ENCODE peak calls at places on chromosomes 11 and 22, in seven cellular contexts. H, S, D, T, B, I and F are unnamed samples.

GRCh38 chr11:36500315-36500721 is 9.8 kb downstream of the TRAF6 start:
- DNase-seq in H (peak), S (peak), D (no peak), T (peak), B (peak), I (no peak), F (no peak)

GRCh38 chr22:48821346-48822186 is 1006.1 kb downstream of the BRD1 start:
- DNase-seq in H (no peak), S (no peak), D (no peak), T (no peak), B (no peak), I (no peak), F (no peak)

GRCh38 chr11:126990716-126991480 is 9.7 kb downstream of the KIRREL3 start:
- DNase-seq in H (no peak), S (no peak), D (no peak), T (no peak), B (peak), I (peak), F (no peak)

GRCh38 chr11:6734616-6735015 is 37.2 kb downstream of the OR2AG2 start:
- DNase-seq in H (no peak), S (no peak), D (no peak), T (no peak), B (no peak), I (no peak), F (no peak)

GRCh38 chr22:36510966-36511881 is 4.4 kb upstream of the FOXRED2 start:
- DNase-seq in H (peak), S (no peak), D (peak), T (peak), B (peak), I (peak), F (peak)

GRCh38 chr22:35434061-35434750 is 34.3 kb downstream of the MCM5 start:
- DNase-seq in H (peak), S (no peak), D (no peak), T (no peak), B (no peak), I (peak), F (no peak)

GRCh38 chr22:37243402-37244113 is 511 bp downstream of the RAC2 start:
- DNase-seq in H (no peak), S (no peak), D (no peak), T (no peak), B (no peak), I (no peak), F (no peak)

GRCh38 chr11:85062626-85063025 is 564.5 kb downstream of the DLG2 start:
- DNase-seq in H (no peak), S (no peak), D (no peak), T (no peak), B (no peak), I (no peak), F (no peak)

GRCh38 chr11:124839051-124839971 is 25.9 kb upstream of the ROBO3 start:
- DNase-seq in H (peak), S (no peak), D (peak), T (no peak), B (no peak), I (no peak), F (peak)

GRCh38 chr11:108388576-108388975 is 78.8 kb downstream of the C11orf65 start:
- DNase-seq in H (no peak), S (no peak), D (no peak), T (no peak), B (no peak), I (no peak), F (no peak)

GRCh38 chr11:45929486-45930030 is 7.1 kb downstream of the LARGE2 start:
- DNase-seq in H (no peak), S (no peak), D (no peak), T (no peak), B (no peak), I (no peak), F (no peak)

GRCh38 chr11:60951611-60951908 is 416 bp downstream of the SLC15A3 start:
- DNase-seq in H (peak), S (no peak), D (no peak), T (no peak), B (no peak), I (no peak), F (peak)

GRCh38 chr22:36221799-36222751 is 17.3 kb downstream of the APOL2 start:
- DNase-seq in H (peak), S (peak), D (peak), T (peak), B (no peak), I (peak), F (peak)

GRCh38 chr11:126175261-126175885 is 36.1 kb downstream of the RPUSD4 start:
- DNase-seq in H (no peak), S (no peak), D (no peak), T (no peak), B (no peak), I (no peak), F (no peak)

GRCh38 chr11:35160902-35161585 is 22.1 kb downstream of the CD44 start:
- DNase-seq in H (no peak), S (no peak), D (no peak), T (no peak), B (no peak), I (no peak), F (no peak)

GRCh38 chr11:117697319-117697718 is 99.7 kb downstream of the DSCAML1 start:
- DNase-seq in H (no peak), S (no peak), D (no peak), T (no peak), B (no peak), I (no peak), F (no peak)

GRCh38 chr22:20021196-20022181 is 579 bp downstream of the TANGO2 start:
- DNase-seq in H (no peak), S (no peak), D (peak), T (peak), B (peak), I (peak), F (no peak)

GRCh38 chr11:16252373-16252772 is 104.0 kb downstream of the SOX6 start:
- DNase-seq in H (peak), S (no peak), D (no peak), T (peak), B (peak), I (no peak), F (peak)

DNA sequence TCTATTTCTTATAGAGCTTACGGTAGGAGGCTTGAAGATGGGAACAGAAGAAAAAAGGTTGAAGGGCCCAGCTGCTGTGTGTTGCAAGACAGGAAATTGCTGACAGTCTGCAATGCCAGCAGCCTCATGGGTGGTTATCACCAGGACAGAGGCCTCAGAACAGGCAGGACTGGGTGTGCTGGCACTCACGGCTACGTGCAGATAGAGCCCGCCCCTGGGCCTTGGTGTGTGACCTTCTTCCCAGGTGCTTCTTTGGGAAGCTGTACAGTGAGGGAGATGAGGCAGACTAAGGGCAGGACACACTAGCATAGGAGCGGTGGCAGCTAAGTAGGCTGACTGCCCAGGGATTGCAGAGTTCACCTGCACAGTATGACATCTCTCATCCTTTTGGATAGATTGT is 12.6 kb downstream of the PRAME start:
- DNase-seq in H (no peak), S (no peak), D (no peak), T (no peak), B (peak), I (peak), F (no peak)
- H2BK120ac ChIP-seq in H (no peak), S (no peak), D (no peak), T (no peak), B (no peak), I (no peak), F (no peak)

DNA sequence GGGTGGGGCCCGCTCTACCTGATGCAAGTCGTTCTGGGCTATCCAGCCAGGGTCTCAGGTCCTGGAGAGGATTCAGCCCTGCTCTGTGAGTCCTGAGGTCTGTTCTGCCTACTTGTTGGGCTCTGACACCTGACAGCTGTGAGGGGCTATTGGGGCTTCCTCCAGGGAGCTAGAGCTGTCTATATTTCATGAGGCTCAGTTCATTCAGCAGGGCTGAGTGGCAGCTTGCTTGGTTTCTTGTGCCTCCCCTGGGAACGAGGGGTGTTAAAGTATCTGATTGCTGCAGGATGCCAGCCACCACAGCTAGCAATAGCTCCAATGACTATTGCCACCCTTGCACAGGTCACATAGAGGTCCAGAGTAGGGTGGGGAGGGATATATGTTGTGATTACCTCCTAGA is 26.7 kb downstream of the INSC start:
- DNase-seq in H (no peak), S (no peak), D (no peak), T (no peak), B (no peak), I (no peak), F (no peak)
- H2BK120ac ChIP-seq in H (no peak), S (no peak), D (no peak), T (no peak), B (no peak), I (no peak), F (no peak)

DNA sequence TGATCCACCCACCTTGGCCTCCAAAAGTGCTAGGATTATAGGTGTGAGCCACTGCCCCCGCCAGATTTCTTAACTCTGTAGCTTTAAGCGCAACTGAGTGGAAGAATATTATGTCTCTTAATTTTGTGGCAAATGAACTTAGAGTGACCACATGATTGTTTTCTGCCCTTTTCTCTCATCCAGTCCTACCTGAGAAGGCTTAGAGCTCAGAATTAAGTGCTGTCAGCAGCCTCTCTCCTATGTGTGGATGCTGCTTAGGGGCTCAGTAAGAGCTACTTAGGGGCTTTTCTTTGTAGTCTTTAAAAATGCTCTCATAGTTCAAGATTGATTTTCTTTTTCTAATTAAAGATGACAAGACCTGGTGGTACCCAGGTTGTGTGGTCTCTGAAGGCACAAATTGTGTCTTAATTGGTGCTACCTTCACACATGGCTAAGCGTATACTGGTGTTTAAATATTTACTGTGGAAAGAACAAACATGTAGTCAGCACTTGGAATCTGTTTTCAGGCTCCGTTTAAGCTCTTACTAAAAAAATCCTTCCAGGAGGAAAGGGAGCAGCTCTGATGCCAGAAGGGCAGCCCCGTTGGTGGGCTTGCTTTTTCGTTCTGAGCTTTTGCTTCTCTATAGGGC is 59.3 kb downstream of the DEPDC5 start:
- DNase-seq in H (no peak), S (no peak), D (no peak), T (no peak), B (no peak), I (no peak), F (no peak)
- H2BK120ac ChIP-seq in H (no peak), S (no peak), D (no peak), T (no peak), B (no peak), I (no peak), F (no peak)

GRCh38 chr11:100232006-100232405 is 455.1 kb upstream of the ARHGAP42 start:
- DNase-seq in H (no peak), S (no peak), D (no peak), T (no peak), B (no peak), I (no peak), F (no peak)
- H2BK120ac ChIP-seq in H (no peak), S (no peak), D (no peak), T (no peak), B (no peak), I (no peak), F (no peak)

GRCh38 chr11:77302752-77303151 is 1.3 kb upstream of the GDPD4 start:
- DNase-seq in H (no peak), S (no peak), D (no peak), T (no peak), B (no peak), I (no peak), F (no peak)
- H2BK120ac ChIP-seq in H (no peak), S (no peak), D (no peak), T (no peak), B (no peak), I (no peak), F (no peak)

DNA sequence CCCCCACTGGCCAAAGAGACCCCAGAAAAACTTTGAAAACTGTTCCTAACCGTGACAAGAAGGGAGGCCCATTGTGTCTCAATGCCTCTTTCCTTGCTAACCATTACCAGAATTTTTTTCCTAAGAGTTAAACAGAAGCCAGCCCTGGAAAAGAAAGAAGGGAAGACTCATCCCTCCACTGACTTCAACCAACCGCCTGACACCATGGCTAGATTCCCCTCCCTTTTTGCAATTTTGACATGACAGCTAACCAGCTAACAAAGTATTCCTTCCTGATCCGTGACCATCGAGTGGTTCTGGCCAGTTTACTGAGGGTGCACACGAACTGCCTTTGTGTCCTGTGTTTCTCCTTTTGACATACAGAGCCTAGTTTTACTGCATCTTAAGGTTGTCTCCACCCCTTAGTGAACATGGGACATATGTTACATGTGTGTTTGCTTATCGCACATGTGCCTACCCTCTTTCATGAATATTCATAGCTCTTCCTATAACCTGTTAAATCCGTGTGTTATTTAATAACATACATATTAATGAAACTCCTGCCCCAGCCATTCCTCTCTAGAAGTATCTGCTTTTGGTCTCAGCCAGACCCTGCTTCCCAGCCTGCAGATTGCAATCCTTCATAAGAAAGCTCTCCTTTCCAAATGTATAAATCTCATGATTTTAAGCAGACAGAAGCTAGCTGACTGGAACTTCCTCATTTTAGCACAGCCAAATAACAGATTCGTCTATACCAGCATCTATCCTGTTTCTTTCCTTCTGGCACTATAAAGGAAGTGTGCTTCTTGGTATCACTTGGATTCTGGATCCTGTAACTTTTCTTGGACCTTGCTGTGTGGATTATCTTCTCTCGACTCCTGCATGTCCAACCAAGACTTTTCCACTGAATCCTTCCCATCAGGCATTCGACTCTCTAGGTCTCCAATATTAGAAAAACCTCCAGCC is 37.8 kb downstream of the RASSF10 start:
- DNase-seq in H (no peak), S (no peak), D (no peak), T (no peak), B (no peak), I (no peak), F (no peak)
- H2BK120ac ChIP-seq in H (no peak), S (no peak), D (no peak), T (no peak), B (no peak), I (no peak), F (no peak)

GRCh38 chr11:44399968-44400367 is 90.0 kb upstream of the ALX4 start:
- DNase-seq in H (no peak), S (no peak), D (no peak), T (no peak), B (no peak), I (no peak), F (no peak)

GRCh38 chr11:44402466-44403075 is 92.6 kb upstream of the ALX4 start:
- DNase-seq in H (no peak), S (no peak), D (no peak), T (no peak), B (no peak), I (no peak), F (no peak)

GRCh38 chr11:44403176-44403575 is 93.2 kb upstream of the ALX4 start:
- DNase-seq in H (no peak), S (no peak), D (no peak), T (no peak), B (no peak), I (no peak), F (no peak)

GRCh38 chr11:44398266-44399045 is 88.5 kb upstream of the ALX4 start:
- DNase-seq in H (no peak), S (no peak), D (no peak), T (no peak), B (no peak), I (no peak), F (no peak)

GRCh38 chr11:44400431-44400830 is 90.5 kb upstream of the ALX4 start:
- DNase-seq in H (peak), S (no peak), D (no peak), T (no peak), B (no peak), I (no peak), F (no peak)
- H2BK120ac ChIP-seq in H (no peak), S (no peak), D (no peak), T (no peak), B (no peak), I (no peak), F (no peak)

GRCh38 chr22:44625421-44625760 is 76.6 kb upstream of the PRR5 start:
- DNase-seq in H (no peak), S (no peak), D (no peak), T (no peak), B (no peak), I (no peak), F (no peak)

GRCh38 chr22:44628273-44628672 is 73.7 kb upstream of the PRR5 start:
- DNase-seq in H (no peak), S (no peak), D (no peak), T (no peak), B (no peak), I (no peak), F (no peak)

GRCh38 chr22:44624689-44625420 is 77.1 kb upstream of the PRR5 start:
- DNase-seq in H (no peak), S (no peak), D (no peak), T (no peak), B (no peak), I (no peak), F (no peak)

GRCh38 chr22:44627521-44628139 is 74.4 kb upstream of the PRR5 start:
- DNase-seq in H (no peak), S (no peak), D (no peak), T (no peak), B (no peak), I (no peak), F (no peak)

GRCh38 chr22:44625981-44626687 is 75.9 kb upstream of the PRR5 start:
- DNase-seq in H (peak), S (peak), D (peak), T (peak), B (peak), I (peak), F (peak)
- H2BK120ac ChIP-seq in H (no peak), S (no peak), D (no peak), T (no peak), B (no peak), I (no peak), F (no peak)

DNA sequence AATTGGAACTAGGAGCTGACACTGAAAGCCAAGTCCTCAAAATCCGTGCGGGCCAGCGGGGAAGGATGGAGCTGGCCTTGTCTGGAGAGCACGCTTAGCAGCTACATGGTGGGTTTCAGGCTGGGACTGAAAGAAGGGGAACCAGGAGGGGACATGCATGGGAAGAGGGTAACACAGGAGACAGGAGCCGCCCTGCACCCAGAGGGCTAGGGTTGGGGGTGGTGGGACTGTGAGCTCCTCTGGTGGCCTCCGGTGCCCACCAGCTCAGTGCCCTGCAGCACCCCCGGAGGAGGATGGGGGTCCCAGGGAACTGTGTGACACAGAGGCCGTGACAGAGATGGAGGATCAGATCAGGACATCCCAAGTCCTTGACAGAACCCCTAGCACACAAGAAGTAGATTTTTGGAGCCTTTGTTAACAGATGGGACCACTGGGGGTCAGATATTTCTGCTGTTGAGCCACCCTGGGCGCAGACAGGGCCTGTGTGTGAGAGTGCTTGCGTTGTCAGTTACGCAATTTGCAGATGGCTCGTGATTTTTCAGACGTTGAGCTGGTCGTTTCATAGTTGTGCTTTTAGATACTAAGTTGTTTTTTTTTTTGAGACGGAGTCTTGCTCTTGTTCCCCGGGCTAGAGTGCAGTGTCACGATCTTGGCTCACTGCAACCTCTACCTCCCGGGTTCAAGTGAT is 21.3 kb upstream of the GRAMD4 start:
- DNase-seq in H (no peak), S (no peak), D (no peak), T (peak), B (peak), I (peak), F (no peak)
- H2BK120ac ChIP-seq in H (no peak), S (no peak), D (no peak), T (no peak), B (no peak), I (no peak), F (no peak)

DNA sequence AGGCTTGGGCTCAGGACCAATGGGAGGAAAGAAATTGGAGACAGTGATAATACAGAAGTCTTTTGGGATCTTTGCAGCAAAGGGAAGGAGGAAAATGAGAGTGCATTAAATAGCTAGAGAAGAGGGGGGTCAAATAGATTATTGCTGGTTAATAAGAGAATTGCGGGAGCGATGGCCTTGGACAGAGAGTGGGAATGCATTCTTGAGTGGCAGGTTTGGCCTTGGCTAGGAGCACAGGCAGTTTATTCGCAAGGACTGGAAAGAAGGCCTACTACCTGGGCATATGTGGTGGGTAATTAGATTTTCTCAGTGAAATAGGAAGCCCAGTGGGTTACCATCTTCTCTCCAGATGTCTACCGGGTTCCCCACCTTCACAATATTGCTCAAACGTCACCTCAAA is 3.5 kb upstream of the MEN1 start:
- DNase-seq in H (no peak), S (no peak), D (no peak), T (no peak), B (no peak), I (no peak), F (no peak)
- H2BK120ac ChIP-seq in H (no peak), S (no peak), D (no peak), T (no peak), B (no peak), I (no peak), F (no peak)